ENCODE peak calls at places on chromosomes 6 and 20, in four cellular contexts. T is tibial nerve, G is A549, K is cardiac muscle cell. N is an unnamed sample.
A peak's percentile ranks its signal among the peaks of the same experiment; 100 is the strongest.

GRCh38 chr6:115356371-115356770 is 704.3 kb downstream of the FRK start:
- DNase-seq in T (no peak), G (no peak), K (no peak), N (no peak)

GRCh38 chr6:55748880-55749279 is 126.5 kb downstream of the BMP5 start:
- DNase-seq in T (no peak), G (no peak), K (no peak), N (no peak)

GRCh38 chr20:61899971-61900370 is 165.7 kb downstream of the TAF4 start:
- DNase-seq in T (no peak), G (no peak), K (no peak), N (no peak)

GRCh38 chr6:69294407-69294806 is 502.4 kb downstream of the LMBRD1 start:
- DNase-seq in T (no peak), G (no peak), K (no peak), N (no peak)

GRCh38 chr20:40953856-40954255 is 74.8 kb upstream of the TOP1 start:
- DNase-seq in T (no peak), G (no peak), K (no peak), N (no peak)

GRCh38 chr6:2793491-2794151 is 28.4 kb downstream of the WRNIP1 start:
- DNase-seq in T (no peak), G (no peak), K (peak; percentile 61), N (no peak)

GRCh38 chr6:168393126-168393870 is 47.7 kb upstream of the SMOC2 start:
- DNase-seq in T (no peak), G (no peak), K (no peak), N (no peak)

GRCh38 chr6:36853325-36853724 is 14.1 kb upstream of the CPNE5 start:
- DNase-seq in T (peak; percentile 54), G (no peak), K (no peak), N (peak; percentile 53)

GRCh38 chr20:5715068-5715841 is 34.9 kb upstream of the SHLD1 start:
- DNase-seq in T (no peak), G (no peak), K (no peak), N (no peak)

GRCh38 chr6:36914227-36914794 is 28.6 kb downstream of the C6orf89 start:
- DNase-seq in T (no peak), G (peak; percentile 70), K (peak; percentile 24), N (no peak)

GRCh38 chr20:5654557-5654956 is 95.6 kb upstream of the SHLD1 start:
- DNase-seq in T (no peak), G (peak; percentile 95), K (no peak), N (no peak)

GRCh38 chr6:118299023-118299422 is 249.1 kb upstream of the PLN start:
- DNase-seq in T (no peak), G (no peak), K (no peak), N (no peak)

GRCh38 chr20:3307695-3308094 is 68.7 kb upstream of the SLC4A11 start:
- DNase-seq in T (no peak), G (no peak), K (no peak), N (no peak)

GRCh38 chr6:82144007-82144851 is 103.3 kb downstream of the IBTK start:
- DNase-seq in T (peak; percentile 5), G (peak; percentile 47), K (peak; percentile 37), N (peak; percentile 31)

GRCh38 chr6:157985378-157986155 is 3.9 kb downstream of the SYNJ2 start:
- DNase-seq in T (no peak), G (no peak), K (no peak), N (no peak)

GRCh38 chr6:73732845-73733675 is 37.1 kb downstream of the CD109 start:
- DNase-seq in T (peak; percentile 62), G (peak; percentile 25), K (peak; percentile 80), N (no peak)

GRCh38 chr20:41848180-41848579 is 230.0 kb upstream of the CHD6 start:
- DNase-seq in T (no peak), G (no peak), K (no peak), N (no peak)

GRCh38 chr20:25058797-25059486 is 1.0 kb upstream of the ACSS1 start:
- DNase-seq in T (no peak), G (peak; percentile 47), K (no peak), N (no peak)

GRCh38 chr6:2999621-3000455 is at the start of gene NQO2:
- DNase-seq in T (peak; percentile 89), G (peak; percentile 80), K (peak; percentile 96), N (no peak)

GRCh38 chr6:113649916-113650609 is 207.1 kb upstream of the MARCKS start:
- DNase-seq in T (no peak), G (no peak), K (no peak), N (no peak)

GRCh38 chr6:103769431-103769830 is 1090.3 kb downstream of the HACE1 start:
- DNase-seq in T (no peak), G (no peak), K (no peak), N (no peak)

GRCh38 chr20:38216736-38217595 is 43.6 kb downstream of the KIAA1755 start:
- DNase-seq in T (no peak), G (no peak), K (no peak), N (no peak)

GRCh38 chr20:38216201-38216600 is 44.3 kb downstream of the KIAA1755 start:
- DNase-seq in T (no peak), G (no peak), K (no peak), N (no peak)

GRCh38 chr20:38214871-38215788 is 45.4 kb downstream of the KIAA1755 start:
- DNase-seq in T (no peak), G (no peak), K (no peak), N (no peak)

GRCh38 chr20:38214256-38214870 is 46.2 kb downstream of the KIAA1755 start:
- DNase-seq in T (no peak), G (no peak), K (no peak), N (no peak)

GRCh38 chr20:38215789-38216182 is 44.7 kb downstream of the KIAA1755 start:
- DNase-seq in T (no peak), G (no peak), K (no peak), N (no peak)
- H3K27ac ChIP-seq in T (no peak overlapping the region), G (peak overlapping the region; percentile 90), K (no peak overlapping the region), N (no peak overlapping the region)

GRCh38 chr6:93419304-93420162 is at the start of gene EPHA7:
- DNase-seq in T (peak; percentile 88), G (peak; percentile 46), K (peak; percentile 99), N (peak; percentile 53)

GRCh38 chr6:93418448-93419303 is 683 bp downstream of the EPHA7 start:
- DNase-seq in T (no peak), G (peak; percentile 1), K (peak; percentile 86), N (no peak)

GRCh38 chr6:93417421-93417996 is 1.9 kb downstream of the EPHA7 start:
- DNase-seq in T (no peak), G (peak; percentile 4), K (peak; percentile 79), N (no peak)

GRCh38 chr6:93416575-93417420 is 2.6 kb downstream of the EPHA7 start:
- DNase-seq in T (no peak), G (peak; percentile 3), K (peak; percentile 78), N (no peak)

DNA sequence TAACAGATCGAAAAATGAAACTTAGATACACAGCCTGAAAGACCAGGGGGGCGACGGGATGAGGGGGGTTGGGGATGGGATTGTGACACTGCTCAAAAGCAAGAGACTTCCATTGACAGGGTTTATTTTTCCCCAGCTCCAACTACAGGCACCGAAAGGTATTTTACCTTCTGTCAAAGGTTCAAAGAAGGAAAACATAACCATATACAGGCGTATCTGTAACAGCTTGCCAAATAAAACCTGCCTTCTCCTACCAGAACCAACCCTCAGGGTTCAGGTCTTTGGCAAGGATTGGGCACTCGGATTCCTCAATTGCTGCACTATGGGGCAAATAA is 1.3 kb downstream of the EPHA7 start:
- DNase-seq in T (no peak), G (peak; percentile 0), K (no peak), N (no peak)
- TF ChIP-seq CTCF in T (no peak), G (no peak), K (no peak), N (no peak)

GRCh38 chr6:13422601-13423247 is 64.7 kb downstream of the GFOD1 start:
- DNase-seq in T (no peak), G (no peak), K (peak; percentile 23), N (no peak)
- H3K4me3 ChIP-seq in T (no peak overlapping the region), G (no peak overlapping the region), K (no peak overlapping the region), N (peak overlapping the region; percentile 30)

GRCh38 chr20:19816386-19816785 is 58.3 kb downstream of the RIN2 start:
- DNase-seq in T (no peak), G (no peak), K (no peak), N (no peak)

GRCh38 chr20:19815553-19815991 is 57.5 kb downstream of the RIN2 start:
- DNase-seq in T (peak; percentile 33), G (peak; percentile 95), K (no peak), N (peak; percentile 39)

GRCh38 chr20:19813839-19814238 is 55.8 kb downstream of the RIN2 start:
- DNase-seq in T (no peak), G (no peak), K (no peak), N (no peak)

GRCh38 chr20:19812696-19813095 is 54.6 kb downstream of the RIN2 start:
- DNase-seq in T (no peak), G (no peak), K (no peak), N (no peak)

GRCh38 chr20:19814241-19814640 is 56.2 kb downstream of the RIN2 start:
- DNase-seq in T (no peak), G (no peak), K (no peak), N (no peak)
- H3K27ac ChIP-seq in T (no peak overlapping the region), G (peak overlapping the region; percentile 80), K (no peak overlapping the region), N (peak overlapping the region; percentile 22)

DNA sequence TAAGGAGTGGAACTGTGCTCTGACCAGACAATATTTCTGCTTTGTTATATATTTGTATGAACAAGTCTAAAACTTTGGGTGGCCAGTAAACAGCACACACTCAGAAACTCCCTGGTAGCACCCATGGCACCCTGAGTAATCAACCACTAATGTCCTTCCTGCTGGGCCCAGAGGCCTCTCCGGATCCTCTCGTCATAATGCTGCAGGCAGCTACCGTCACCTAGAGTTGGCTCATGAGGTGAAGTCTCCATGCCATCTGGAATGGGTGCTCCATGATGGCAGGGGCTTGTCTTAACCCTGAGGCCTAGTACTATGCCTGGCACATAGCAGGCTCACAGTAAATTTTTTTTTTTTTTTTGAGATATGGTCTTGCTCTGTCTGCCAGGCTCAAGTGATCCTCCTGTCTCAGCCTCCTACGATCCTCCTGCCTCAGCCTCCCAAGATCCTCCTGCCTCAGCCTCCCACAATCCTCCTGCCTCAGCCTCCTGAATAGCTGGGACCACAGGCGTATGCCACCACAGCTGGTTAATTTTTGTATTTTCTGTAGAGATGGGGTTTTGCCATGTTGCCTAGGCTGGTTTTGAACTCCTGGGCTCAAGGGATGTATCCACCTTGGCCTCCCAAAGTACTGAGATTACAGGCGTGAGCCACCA is 3.0 kb upstream of the SDCBP2 start:
- DNase-seq in T (no peak), G (no peak), K (no peak), N (no peak)
- TF ChIP-seq CTCF in T (no peak), G (no peak), K (no peak), N (no peak)

DNA sequence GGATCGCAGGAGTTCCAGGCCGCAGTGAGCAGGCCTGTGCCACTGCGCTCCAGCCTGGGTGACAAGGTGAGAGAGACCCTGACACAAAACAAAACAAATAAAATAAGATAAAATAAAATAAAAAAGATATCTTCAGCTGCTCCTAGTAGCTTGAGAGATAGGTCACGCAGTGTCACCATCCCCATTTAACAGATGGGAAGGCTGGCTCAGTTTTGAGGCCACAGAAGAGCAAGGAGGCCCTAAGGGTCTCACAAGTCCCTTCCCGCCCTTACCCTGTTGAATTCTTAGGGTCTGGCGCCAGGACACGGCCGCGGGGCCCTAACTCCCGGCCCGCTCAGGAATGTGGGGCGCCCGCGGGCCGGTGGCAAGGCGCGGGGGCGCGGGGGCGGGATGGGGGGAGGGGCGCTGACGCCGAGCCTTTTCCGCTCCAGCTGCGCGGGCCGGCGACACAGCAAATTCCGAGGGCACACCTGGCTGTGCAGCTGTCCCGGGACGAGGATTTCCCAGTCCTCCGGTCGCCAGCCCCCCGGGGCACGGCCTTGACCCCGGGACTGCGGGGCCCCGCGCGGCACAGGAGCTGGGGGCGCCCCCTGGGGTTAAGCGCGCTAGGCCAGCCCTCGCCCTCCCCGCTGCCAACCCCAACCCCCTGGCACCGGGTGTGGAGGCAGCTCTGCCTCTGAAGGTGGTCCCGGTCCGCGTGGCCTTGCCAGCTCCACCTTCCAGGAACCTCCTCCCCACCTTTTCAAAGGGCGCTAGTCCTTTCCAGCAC is 10.3 kb upstream of the R3HDML start:
- DNase-seq in T (no peak), G (no peak), K (no peak), N (no peak)
- H3K4me3 ChIP-seq in T (no peak overlapping the region), G (peak overlapping the region; percentile 24), K (no peak overlapping the region), N (peak overlapping the region; percentile 53)

GRCh38 chr6:21772467-21772866 is 178.9 kb downstream of the SOX4 start:
- DNase-seq in T (no peak), G (no peak), K (no peak), N (no peak)
- H3K27ac ChIP-seq in T (no peak overlapping the region), G (no peak overlapping the region), K (no peak overlapping the region), N (no peak overlapping the region)